ENCODE peak calls at places on chromosomes 1 and 21, in four cellular contexts. P is K562, U is HepG2, I is H1. N is an unnamed sample.
A peak's percentile ranks its signal among the peaks of the same experiment; 100 is the strongest.

GRCh38 chr1:39107891-39108290 is 81.7 kb downstream of the NDUFS5 start:
- DNase-seq in P (no peak), U (no peak), I (no peak), N (no peak)

GRCh38 chr1:67110352-67110751 is 24.4 kb downstream of the C1orf141 start:
- DNase-seq in P (no peak), U (no peak), I (no peak), N (no peak)

GRCh38 chr1:155126494-155127104 is 1.1 kb upstream of the EFNA1 start:
- DNase-seq in P (no peak), U (peak; percentile 88), I (peak; percentile 64), N (no peak)

GRCh38 chr21:33069994-33070811 is at the start of gene OLIG1:
- DNase-seq in P (no peak), U (no peak), I (peak; percentile 87), N (peak; percentile 55)

GRCh38 chr1:186535388-186536133 is 74.6 kb upstream of the PDC start:
- DNase-seq in P (no peak), U (no peak), I (no peak), N (peak; percentile 50)

GRCh38 chr1:173478099-173478555 is 992 bp downstream of the PRDX6 start:
- DNase-seq in P (peak; percentile 60), U (peak; percentile 24), I (no peak), N (peak; percentile 70)

GRCh38 chr1:79188371-79188770 is 181.8 kb upstream of the ADGRL4 start:
- DNase-seq in P (no peak), U (no peak), I (no peak), N (no peak)

GRCh38 chr21:24204641-24205040 is 1402.6 kb downstream of the MRPL39 start:
- DNase-seq in P (no peak), U (no peak), I (no peak), N (no peak)

GRCh38 chr1:64320899-64321624 is 117.6 kb downstream of the UBE2U start:
- DNase-seq in P (no peak), U (no peak), I (no peak), N (no peak)

GRCh38 chr1:85494957-85495266 is 30.0 kb upstream of the DDAH1 start:
- DNase-seq in P (no peak), U (peak; percentile 11), I (no peak), N (no peak)

GRCh38 chr1:13764933-13765332 is 64.9 kb downstream of the PRDM2 start:
- DNase-seq in P (peak; percentile 57), U (no peak), I (no peak), N (no peak)

GRCh38 chr21:45279446-45280177 is 8.1 kb downstream of the POFUT2 start:
- DNase-seq in P (no peak), U (no peak), I (no peak), N (no peak)

GRCh38 chr1:1250828-1251284 is 4.3 kb upstream of the C1QTNF12 start:
- DNase-seq in P (no peak), U (no peak), I (no peak), N (no peak)

GRCh38 chr1:182392045-182393028 is 747 bp upstream of the GLUL start:
- DNase-seq in P (no peak), U (no peak), I (no peak), N (no peak)

GRCh38 chr1:19775831-19776230 is 23.9 kb downstream of the TMCO4 start:
- DNase-seq in P (no peak), U (no peak), I (no peak), N (no peak)

GRCh38 chr21:31862078-31862477 is 10.7 kb upstream of the HUNK start:
- DNase-seq in P (no peak), U (no peak), I (no peak), N (no peak)

GRCh38 chr1:211613108-211613947 is 34.4 kb upstream of the SLC30A1 start:
- DNase-seq in P (peak; percentile 94), U (peak; percentile 55), I (no peak), N (peak; percentile 43)

DNA sequence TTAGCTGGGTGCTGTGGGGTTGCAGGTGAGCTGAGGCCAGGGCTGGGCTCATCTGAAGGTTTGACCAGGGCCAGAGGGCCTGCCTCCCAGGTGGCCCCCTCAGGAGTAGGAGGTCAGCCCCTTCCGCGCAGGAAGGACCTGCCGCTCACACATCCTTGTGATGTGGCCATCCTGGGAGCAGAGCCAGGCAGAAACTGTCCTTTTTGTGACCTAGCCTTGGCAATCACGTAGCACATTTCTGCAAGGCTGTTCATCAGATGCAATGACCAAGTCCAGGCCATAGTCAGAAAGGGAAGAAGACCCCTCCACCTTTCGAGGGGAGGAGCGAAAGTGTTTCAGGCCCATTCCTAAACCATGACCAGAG is 55.5 kb upstream of the TRAPPC10 start:
- DNase-seq in P (no peak), U (no peak), I (no peak), N (peak; percentile 30)
- TF ChIP-seq HDAC2 in P (no peak), U (no peak), I (no peak), N (no peak)

DNA sequence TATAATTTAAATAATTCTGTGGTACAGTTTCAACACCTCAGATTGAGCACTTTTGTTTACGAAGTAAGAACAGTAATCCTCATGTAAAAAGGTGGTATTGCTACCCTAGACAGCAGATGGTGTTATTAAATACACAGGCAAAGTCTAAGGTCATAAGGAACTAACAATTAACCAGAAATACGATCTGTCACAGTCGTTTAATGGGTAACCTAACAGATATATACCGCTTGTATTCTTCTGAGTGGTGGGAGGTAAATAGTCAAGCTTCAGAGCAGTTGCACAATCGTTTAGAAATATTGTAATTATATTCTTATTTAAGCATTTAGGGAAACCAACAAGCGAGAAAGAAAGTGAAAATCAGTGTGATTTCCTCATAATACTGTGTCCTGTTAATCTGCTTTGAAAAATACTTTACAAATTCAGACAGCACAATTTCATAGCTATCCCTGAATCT is 9.8 kb upstream of the IRF2BP2 start:
- DNase-seq in P (no peak), U (peak; percentile 97), I (no peak), N (peak; percentile 35)
- TF ChIP-seq PHF8 in P (no peak), U (no peak), I (no peak), N (no peak)

DNA sequence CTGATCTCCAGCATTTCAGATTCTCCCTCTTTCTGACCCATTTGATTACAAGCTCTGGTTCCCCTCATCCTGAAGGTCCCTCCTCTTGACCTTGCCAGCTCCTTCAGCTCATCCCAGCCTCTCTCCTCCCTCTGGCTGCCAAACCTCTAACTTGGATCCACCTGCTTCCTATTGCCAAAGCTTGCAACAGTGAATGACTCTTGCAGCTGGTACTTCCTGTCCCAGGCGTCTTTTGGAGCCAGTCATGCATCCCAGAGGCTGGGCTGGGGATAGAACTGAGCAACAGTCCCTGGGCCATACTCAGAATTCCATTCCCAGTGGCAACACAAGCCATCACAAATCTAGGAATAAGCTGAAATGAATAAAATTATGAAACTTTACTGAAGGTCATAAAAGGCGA is 27.7 kb upstream of the SPOCD1 start:
- DNase-seq in P (no peak), U (no peak), I (no peak), N (no peak)
- TF ChIP-seq HDAC2 in P (no peak), U (no peak), I (no peak), N (no peak)

DNA sequence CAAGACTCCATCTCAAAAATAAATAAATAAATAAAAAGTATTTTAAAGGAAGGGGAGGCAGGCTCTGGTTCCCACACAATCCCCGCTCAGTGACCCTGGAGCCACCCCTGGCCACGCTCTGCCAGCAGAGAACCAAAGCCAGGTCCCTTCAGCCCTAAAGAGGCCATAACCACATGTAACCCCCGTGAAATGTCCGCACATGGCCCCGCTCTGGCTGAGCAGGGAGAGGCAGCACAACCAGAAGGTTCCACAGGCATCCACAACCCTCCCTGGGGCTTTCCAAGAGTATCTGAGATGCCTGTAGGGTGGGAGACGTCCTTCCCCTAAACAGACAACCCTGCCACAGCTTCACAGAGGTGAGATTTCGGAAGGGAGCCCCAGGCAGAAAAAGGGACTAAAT is 1.4 kb upstream of the ARF1 start:
- DNase-seq in P (peak; percentile 42), U (no peak), I (no peak), N (no peak)
- TF ChIP-seq PHF8 in P (no peak), U (no peak), I (no peak), N (no peak)

DNA sequence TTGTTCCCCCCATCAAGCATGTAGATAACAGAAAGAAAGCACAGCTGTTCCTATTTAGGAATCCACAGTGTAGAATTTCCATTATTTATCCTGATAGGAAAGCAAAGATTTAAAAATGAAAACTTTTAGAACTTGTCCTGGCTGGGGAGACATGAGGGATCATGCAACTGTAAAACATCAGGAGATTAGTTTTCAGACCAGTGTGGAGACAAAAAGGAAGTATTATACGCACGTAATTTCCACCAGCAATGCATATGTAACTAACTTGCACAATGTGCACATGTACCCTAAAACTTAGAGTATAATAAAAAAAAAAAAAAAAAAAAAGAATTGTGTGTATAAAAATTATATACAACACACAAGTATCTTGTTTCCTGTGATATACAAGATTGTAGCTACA is 172.4 kb downstream of the NEGR1 start:
- DNase-seq in P (no peak), U (no peak), I (no peak), N (no peak)
- TF ChIP-seq HDAC2 in P (no peak), U (no peak), I (no peak), N (no peak)

N was measured in A549.